ENCODE peak calls at places on chromosomes 11 and 22, in seven cellular contexts. P, G, Q, B, O, H and K are unnamed samples.

GRCh38 chr11:121422675-121423074 is 29.4 kb upstream of the SORL1 start:
- DNase-seq in P (no peak), G (no peak), Q (no peak), B (no peak), O (no peak), H (peak), K (no peak)

GRCh38 chr22:25844601-25845000 is 102.6 kb downstream of the MYO18B start:
- DNase-seq in P (no peak), G (no peak), Q (no peak), B (no peak), O (no peak), H (no peak), K (no peak)

GRCh38 chr11:43576834-43577521 is 103.6 kb upstream of the HSD17B12 start:
- DNase-seq in P (peak), G (peak), Q (peak), B (no peak), O (no peak), H (peak), K (no peak)

GRCh38 chr22:49967333-49968241 is 7.0 kb downstream of the PIM3 start:
- DNase-seq in P (no peak), G (peak), Q (peak), B (no peak), O (no peak), H (no peak), K (no peak)

GRCh38 chr22:40534379-40535188 is 101.9 kb downstream of the MRTFA start:
- DNase-seq in P (peak), G (no peak), Q (peak), B (no peak), O (no peak), H (peak), K (no peak)

GRCh38 chr22:36510966-36511881 is 4.4 kb upstream of the FOXRED2 start:
- DNase-seq in P (peak), G (no peak), Q (peak), B (no peak), O (no peak), H (peak), K (no peak)

GRCh38 chr22:42945736-42946135 is 69.2 kb downstream of the PACSIN2 start:
- DNase-seq in P (no peak), G (no peak), Q (no peak), B (no peak), O (no peak), H (peak), K (no peak)

GRCh38 chr11:134939905-134940304 is 527.9 kb upstream of the B3GAT1 start:
- DNase-seq in P (no peak), G (no peak), Q (no peak), B (no peak), O (no peak), H (no peak), K (no peak)

GRCh38 chr11:68010058-68011041 is at the start of gene ALDH3B1:
- DNase-seq in P (peak), G (peak), Q (peak), B (peak), O (no peak), H (peak), K (no peak)

GRCh38 chr11:27717801-27718229 is 17.6 kb upstream of the BDNF start:
- DNase-seq in P (no peak), G (no peak), Q (no peak), B (no peak), O (no peak), H (no peak), K (no peak)

DNA sequence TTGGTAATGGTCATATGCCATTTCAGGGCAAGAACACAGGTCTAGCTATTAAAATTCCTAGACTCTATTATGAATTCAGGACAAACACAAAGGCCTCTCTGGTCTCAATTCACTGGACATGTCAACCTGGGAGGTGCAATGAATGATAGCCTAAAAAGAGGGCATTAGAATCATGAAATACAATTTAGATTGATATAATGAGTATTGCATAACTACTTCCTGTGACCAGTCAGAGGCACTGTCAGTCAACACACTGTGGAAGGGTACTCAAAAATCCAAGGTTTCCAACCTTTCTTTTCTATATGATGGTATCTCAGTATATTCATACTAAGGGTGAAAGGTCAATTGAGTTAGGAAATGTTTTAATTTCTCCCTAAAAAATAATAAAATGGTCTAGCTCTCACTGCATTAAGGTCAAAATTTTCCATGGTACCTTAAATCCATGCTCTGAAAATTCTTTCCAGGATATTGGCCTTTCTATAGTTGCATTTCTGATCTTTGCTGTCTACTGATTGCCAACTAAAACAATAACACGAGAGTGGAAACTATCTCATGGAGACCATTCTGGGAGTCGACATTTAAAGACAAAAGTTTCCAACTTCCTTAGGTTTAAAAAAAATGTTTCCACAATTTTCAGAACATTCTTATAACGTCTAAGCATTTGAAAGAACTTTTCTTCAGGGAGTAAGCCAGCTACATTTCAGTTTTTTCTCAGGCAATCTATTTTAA is 81.7 kb upstream of the APOA1 start:
- DNase-seq in P (no peak), G (no peak), Q (no peak), B (no peak), O (no peak), H (no peak), K (no peak)
- TF ChIP-seq CTCF in P (no peak), G (no peak), Q (no peak), B (no peak), O (no peak), H (peak), K (no peak)

GRCh38 chr11:10898003-10898762 is 40.3 kb upstream of the ZBED5 start:
- DNase-seq in P (no peak), G (no peak), Q (no peak), B (no peak), O (no peak), H (no peak), K (no peak)
- H3K4me3 ChIP-seq in P (peak), G (no peak), Q (no peak), B (no peak), O (no peak), H (no peak), K (no peak)

GRCh38 chr11:782264-783174 is 5.2 kb upstream of the GATD1 start:
- DNase-seq in P (no peak), G (peak), Q (no peak), B (no peak), O (no peak), H (no peak), K (no peak)

GRCh38 chr11:787084-787675 is 2.7 kb downstream of the CEND1 start:
- DNase-seq in P (no peak), G (no peak), Q (no peak), B (no peak), O (no peak), H (no peak), K (no peak)

GRCh38 chr11:779955-780532 is 2.8 kb upstream of the GATD1 start:
- DNase-seq in P (no peak), G (peak), Q (no peak), B (no peak), O (no peak), H (no peak), K (no peak)

GRCh38 chr11:786235-787083 is 3.4 kb downstream of the CEND1 start:
- DNase-seq in P (no peak), G (no peak), Q (no peak), B (no peak), O (no peak), H (no peak), K (no peak)

GRCh38 chr11:783581-784015 is 6.3 kb downstream of the CEND1 start:
- DNase-seq in P (peak), G (peak), Q (peak), B (no peak), O (peak), H (no peak), K (no peak)
- TF ChIP-seq CTCF in P (peak), G (peak), Q (peak), B (peak), O (peak), H (peak), K (peak)

GRCh38 chr11:65572356-65573043 is at the start of gene FAM89B:
- DNase-seq in P (peak), G (peak), Q (peak), B (peak), O (no peak), H (peak), K (no peak)

GRCh38 chr11:65571940-65572339 is 398 bp upstream of the FAM89B start:
- DNase-seq in P (peak), G (no peak), Q (no peak), B (no peak), O (no peak), H (no peak), K (no peak)

GRCh38 chr11:65571420-65571819 is 918 bp upstream of the FAM89B start:
- DNase-seq in P (no peak), G (no peak), Q (no peak), B (no peak), O (no peak), H (no peak), K (no peak)

GRCh38 chr11:65569164-65569972 is 909 bp upstream of the ZNRD2 start:
- DNase-seq in P (no peak), G (no peak), Q (no peak), B (no peak), O (no peak), H (no peak), K (no peak)

DNA sequence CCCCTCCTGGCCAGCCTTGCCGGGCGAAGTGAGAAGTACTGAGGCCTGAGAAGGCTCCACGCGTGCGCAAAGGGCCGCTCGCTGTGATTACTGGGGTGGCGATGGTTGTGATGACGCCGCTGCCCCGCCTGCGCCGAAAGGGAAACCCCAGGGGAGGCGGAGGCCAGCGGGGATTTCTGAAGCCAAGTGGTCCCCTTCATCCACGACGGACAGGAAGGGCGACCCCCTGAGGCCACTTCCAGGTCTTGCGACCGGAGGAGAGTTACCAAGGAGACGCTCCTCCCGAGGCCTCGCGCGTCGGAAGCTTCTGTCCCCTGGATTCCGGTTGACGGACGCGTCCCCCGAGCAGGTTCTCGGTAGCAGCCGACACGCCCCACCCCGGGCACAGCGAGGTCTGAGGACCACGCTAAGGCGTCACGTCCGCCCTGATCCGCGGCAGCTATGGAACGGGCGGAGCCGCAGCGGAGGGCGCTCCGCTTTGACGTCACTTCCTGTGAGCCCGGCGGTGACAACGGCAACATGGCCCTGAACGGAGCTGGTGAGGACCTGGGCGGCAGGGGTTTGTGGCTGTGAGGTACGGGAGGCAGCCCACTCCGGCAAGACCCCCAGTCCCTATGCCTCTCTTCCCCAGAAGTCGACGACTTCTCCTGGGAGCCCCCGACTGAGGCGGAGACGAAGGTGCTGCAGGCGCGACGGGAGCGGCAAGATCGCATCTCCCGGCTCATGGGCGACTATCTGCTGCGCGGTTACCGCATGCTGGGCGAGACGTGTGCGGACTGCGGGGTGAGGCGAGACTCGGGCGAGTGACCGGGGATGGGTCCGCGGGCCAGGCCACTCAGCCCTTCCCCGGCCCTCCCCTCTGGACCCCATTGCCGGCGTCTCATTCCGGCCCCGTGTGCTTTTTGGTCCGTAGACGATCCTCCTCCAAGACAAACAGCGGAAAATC is at the start of gene ZNRD2:
- DNase-seq in P (peak), G (peak), Q (peak), B (peak), O (peak), H (peak), K (peak)
- H3K4me3 ChIP-seq in P (peak), G (peak), Q (peak), B (peak), O (peak), H (peak), K (peak)

GRCh38 chr11:128302425-128303186 is 284.8 kb downstream of the ETS1 start:
- DNase-seq in P (no peak), G (no peak), Q (no peak), B (no peak), O (no peak), H (peak), K (no peak)
- TF ChIP-seq CTCF in P (no peak), G (no peak), Q (no peak), B (no peak), O (no peak), H (no peak), K (no peak)

DNA sequence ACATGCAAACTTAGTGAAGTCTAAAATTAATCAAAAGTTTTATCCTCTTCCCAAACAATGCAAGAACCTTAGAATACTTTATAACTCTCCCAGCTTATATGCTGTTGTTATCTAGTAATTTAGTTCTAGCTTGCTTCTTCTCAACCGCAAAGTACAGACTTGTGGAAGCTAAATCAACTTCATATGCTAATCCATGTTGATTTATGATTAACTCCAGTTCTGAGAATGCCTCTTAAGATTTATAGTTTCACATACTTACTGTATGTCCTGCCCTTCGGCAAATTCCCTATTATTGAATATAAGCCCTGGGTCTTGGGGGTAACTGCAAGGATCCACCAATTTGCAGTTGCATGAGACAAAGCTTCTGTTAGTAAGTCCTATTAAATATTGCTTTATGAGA is 17.6 kb upstream of the SLC35F2 start:
- DNase-seq in P (no peak), G (no peak), Q (no peak), B (no peak), O (no peak), H (no peak), K (no peak)
- H3K4me3 ChIP-seq in P (no peak), G (no peak), Q (no peak), B (no peak), O (no peak), H (no peak), K (no peak)

GRCh38 chr22:24315367-24315781 is 44.7 kb downstream of the SPECC1L start:
- DNase-seq in P (no peak), G (no peak), Q (no peak), B (no peak), O (peak), H (no peak), K (no peak)
- TF ChIP-seq CTCF in P (no peak), G (no peak), Q (no peak), B (no peak), O (no peak), H (no peak), K (no peak)

DNA sequence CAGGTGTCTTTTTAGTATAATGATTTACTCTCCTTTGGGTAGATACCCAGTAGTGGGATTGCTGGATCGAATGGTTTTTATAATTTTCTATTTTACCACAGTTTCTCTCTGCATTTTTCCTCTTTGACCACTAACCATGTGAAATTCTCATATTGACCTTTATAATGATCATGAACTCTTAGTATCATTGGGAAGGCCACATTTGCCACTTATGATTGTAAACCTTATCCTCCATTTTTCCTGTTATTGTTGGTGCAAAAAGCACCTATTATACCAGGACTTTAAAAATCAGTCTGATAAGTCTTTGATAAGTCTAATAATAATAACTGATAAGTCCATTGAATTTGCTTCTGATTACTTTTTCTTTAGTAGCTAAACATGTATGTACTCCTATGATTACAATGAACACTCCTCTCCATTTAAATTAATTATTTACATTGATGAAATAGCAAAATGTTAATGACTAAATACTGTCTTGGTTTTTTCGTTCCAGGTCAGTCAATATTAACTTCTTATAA is 9.6 kb downstream of the NEAT1 start:
- DNase-seq in P (peak), G (no peak), Q (no peak), B (no peak), O (no peak), H (no peak), K (no peak)
- H3K4me3 ChIP-seq in P (no peak), G (no peak), Q (no peak), B (peak), O (no peak), H (no peak), K (no peak)

DNA sequence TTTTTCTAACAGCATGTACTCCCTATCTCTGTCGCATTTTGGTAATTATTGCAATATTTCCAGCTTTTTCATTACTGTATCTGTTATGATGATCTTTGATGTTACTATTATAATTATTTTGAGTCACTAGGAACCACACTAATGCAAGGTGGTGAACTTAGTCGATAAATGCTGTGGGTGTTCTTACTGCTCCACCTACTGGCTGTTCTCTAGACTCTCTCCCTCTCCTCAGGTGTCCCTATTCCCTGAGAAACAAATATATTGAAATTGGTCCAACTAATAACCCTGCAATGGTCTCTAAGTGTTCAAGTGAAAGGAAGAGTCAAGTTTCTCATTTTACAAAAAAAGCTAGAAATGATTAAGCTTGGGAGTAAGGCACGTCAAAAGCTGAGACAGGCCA is 10.5 kb downstream of the ARL14EP start:
- DNase-seq in P (peak), G (no peak), Q (no peak), B (no peak), O (no peak), H (no peak), K (no peak)
- TF ChIP-seq CTCF in P (peak), G (no peak), Q (no peak), B (peak), O (peak), H (peak), K (peak)